ENCODE peak calls at places on chromosomes 6 and 20, in seven cellular contexts. K, W, N, Y, R, O and E are unnamed samples.

GRCh38 chr6:122020588-122021271 is 378.7 kb upstream of the HSF2 start:
- DNase-seq in K (no peak), W (no peak), N (no peak), Y (no peak), R (no peak), O (no peak), E (no peak)

GRCh38 chr20:43715044-43715443 is 11.8 kb downstream of the GTSF1L start:
- DNase-seq in K (no peak), W (no peak), N (no peak), Y (no peak), R (no peak), O (no peak), E (no peak)

GRCh38 chr6:53718597-53719460 is 53.3 kb upstream of the KLHL31 start:
- DNase-seq in K (peak), W (peak), N (peak), Y (peak), R (peak), O (no peak), E (peak)

GRCh38 chr6:158213925-158214674 is 46.0 kb downstream of the GTF2H5 start:
- DNase-seq in K (peak), W (peak), N (peak), Y (peak), R (peak), O (no peak), E (peak)

GRCh38 chr6:95489185-95489863 is 88.0 kb upstream of the MANEA start:
- DNase-seq in K (no peak), W (no peak), N (no peak), Y (no peak), R (no peak), O (no peak), E (no peak)

GRCh38 chr20:1392693-1393506 is at the start of gene FKBP1A:
- DNase-seq in K (peak), W (peak), N (peak), Y (peak), R (peak), O (no peak), E (peak)

GRCh38 chr6:26556263-26557070 is 18.3 kb downstream of the HMGN4 start:
- DNase-seq in K (peak), W (peak), N (peak), Y (no peak), R (peak), O (no peak), E (no peak)

GRCh38 chr6:85186546-85187170 is 263.2 kb upstream of the NT5E start:
- DNase-seq in K (no peak), W (no peak), N (peak), Y (no peak), R (no peak), O (no peak), E (no peak)

GRCh38 chr20:53260168-53260567 is 288.0 kb downstream of the TSHZ2 start:
- DNase-seq in K (no peak), W (no peak), N (no peak), Y (no peak), R (no peak), O (no peak), E (no peak)

GRCh38 chr6:109239918-109240321 is 142.3 kb downstream of the CD164 start:
- DNase-seq in K (no peak), W (no peak), N (no peak), Y (no peak), R (no peak), O (no peak), E (no peak)

GRCh38 chr20:10955166-10955565 is 281.4 kb upstream of the JAG1 start:
- DNase-seq in K (no peak), W (no peak), N (peak), Y (no peak), R (no peak), O (no peak), E (no peak)

GRCh38 chr20:40195742-40196141 is 493.3 kb downstream of the MAFB start:
- DNase-seq in K (no peak), W (no peak), N (no peak), Y (no peak), R (no peak), O (no peak), E (no peak)

GRCh38 chr6:100620085-100620484 is 155.4 kb upstream of the SIM1 start:
- DNase-seq in K (no peak), W (no peak), N (peak), Y (no peak), R (peak), O (no peak), E (no peak)

GRCh38 chr6:77313595-77313994 is 149.7 kb downstream of the HTR1B start:
- DNase-seq in K (no peak), W (no peak), N (no peak), Y (no peak), R (no peak), O (no peak), E (no peak)

GRCh38 chr6:143232849-143233248 is 172.2 kb downstream of the AIG1 start:
- DNase-seq in K (no peak), W (peak), N (no peak), Y (peak), R (no peak), O (no peak), E (peak)

GRCh38 chr6:138555294-138555988 is 56.1 kb upstream of the NHSL1 start:
- DNase-seq in K (peak), W (no peak), N (peak), Y (peak), R (peak), O (no peak), E (no peak)

GRCh38 chr6:39231386-39231785 is 2.1 kb upstream of the KCNK5 start:
- DNase-seq in K (no peak), W (no peak), N (no peak), Y (no peak), R (no peak), O (no peak), E (no peak)

GRCh38 chr20:11229772-11230171 is 556.0 kb upstream of the JAG1 start:
- DNase-seq in K (peak), W (no peak), N (peak), Y (peak), R (peak), O (no peak), E (peak)

GRCh38 chr6:70257874-70258273 is 45.0 kb downstream of the COL9A1 start:
- DNase-seq in K (no peak), W (no peak), N (no peak), Y (no peak), R (no peak), O (no peak), E (no peak)

GRCh38 chr20:10812738-10813327 is 139.0 kb upstream of the JAG1 start:
- DNase-seq in K (no peak), W (no peak), N (no peak), Y (no peak), R (no peak), O (no peak), E (no peak)

GRCh38 chr6:91669154-91669903 is 1082.5 kb upstream of the MAP3K7 start:
- DNase-seq in K (no peak), W (no peak), N (peak), Y (no peak), R (no peak), O (no peak), E (no peak)

GRCh38 chr6:43052842-43053544 is 658 bp downstream of the CUL7 start:
- DNase-seq in K (no peak), W (peak), N (peak), Y (no peak), R (no peak), O (no peak), E (peak)

GRCh38 chr6:53496797-53497196 is 48.1 kb downstream of the GCLC start:
- DNase-seq in K (peak), W (no peak), N (peak), Y (no peak), R (peak), O (no peak), E (peak)

GRCh38 chr6:35707714-35708407 is 19.1 kb upstream of the FKBP5 start:
- DNase-seq in K (no peak), W (no peak), N (no peak), Y (no peak), R (no peak), O (no peak), E (no peak)

GRCh38 chr6:151005126-151005525 is 139.6 kb downstream of the MTHFD1L start:
- DNase-seq in K (no peak), W (no peak), N (no peak), Y (no peak), R (no peak), O (no peak), E (no peak)

GRCh38 chr6:136889271-136890193 is 32.6 kb upstream of the SLC35D3 start:
- DNase-seq in K (no peak), W (peak), N (no peak), Y (no peak), R (no peak), O (no peak), E (no peak)

DNA sequence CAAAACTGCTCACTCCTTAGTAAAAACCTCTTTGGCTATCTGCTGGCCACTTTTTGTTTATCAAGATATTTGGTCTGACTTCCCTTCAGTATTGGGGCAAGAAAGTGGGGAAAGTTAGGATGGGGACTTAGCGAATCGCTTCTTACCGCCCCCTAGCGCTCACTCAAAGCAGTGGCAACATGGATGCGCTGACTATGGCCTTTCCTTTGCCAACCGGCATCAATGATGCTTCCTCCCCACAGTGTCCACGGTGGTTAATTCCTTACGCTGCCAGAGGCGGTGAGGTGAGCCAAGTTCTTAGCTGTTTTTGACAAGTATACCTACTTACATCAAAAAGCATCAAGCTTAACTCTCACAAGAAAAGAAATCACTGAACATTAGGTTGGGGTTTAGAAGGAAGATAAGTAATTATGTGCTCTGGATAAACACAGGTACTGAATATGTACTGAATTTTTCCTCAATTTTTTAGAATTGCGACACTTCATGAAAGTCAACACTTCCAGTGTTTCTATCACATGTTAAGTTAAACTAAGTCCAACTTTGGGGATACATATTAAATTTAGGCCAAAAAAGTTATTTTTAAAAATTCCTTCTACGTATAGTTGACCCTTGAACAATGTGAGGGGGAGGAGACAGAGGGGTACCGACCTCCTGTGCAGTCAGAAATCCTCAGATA is 86.7 kb downstream of the GMDS start:
- DNase-seq in K (no peak), W (no peak), N (peak), Y (no peak), R (no peak), O (no peak), E (peak)
- TF ChIP-seq CTCF in K (no peak), W (no peak), N (peak), Y (no peak), R (peak), O (no peak), E (peak)

DNA sequence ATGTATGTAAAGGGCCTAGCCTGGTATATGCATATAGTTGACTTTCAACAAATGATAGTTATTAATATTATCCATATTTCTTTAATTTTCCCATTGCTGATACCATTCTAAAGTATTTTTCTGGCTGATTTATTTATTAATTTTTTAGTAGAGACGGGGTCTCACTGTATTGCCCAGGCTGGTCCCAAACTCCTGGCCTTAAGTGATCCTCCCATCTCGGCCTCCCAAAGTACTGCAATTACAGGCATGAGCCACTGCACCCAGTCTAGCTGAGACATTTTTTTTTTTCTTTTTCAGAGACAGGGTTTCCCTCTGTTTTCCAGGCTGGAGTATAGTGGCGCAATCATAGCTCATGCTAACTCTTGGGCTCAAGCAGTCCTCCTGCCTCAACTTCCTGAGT is 29.8 kb upstream of the MROH8 start:
- DNase-seq in K (no peak), W (no peak), N (no peak), Y (no peak), R (no peak), O (no peak), E (no peak)
- TF ChIP-seq CTCF in K (no peak), W (no peak), N (no peak), Y (no peak), R (no peak), O (no peak), E (no peak)

GRCh38 chr6:81753709-81754678 is 1.5 kb upstream of the TENT5A start:
- DNase-seq in K (no peak), W (peak), N (peak), Y (peak), R (peak), O (peak), E (peak)
- TF ChIP-seq CTCF in K (peak), W (peak), N (peak), Y (peak), R (peak), O (no peak), E (peak)

DNA sequence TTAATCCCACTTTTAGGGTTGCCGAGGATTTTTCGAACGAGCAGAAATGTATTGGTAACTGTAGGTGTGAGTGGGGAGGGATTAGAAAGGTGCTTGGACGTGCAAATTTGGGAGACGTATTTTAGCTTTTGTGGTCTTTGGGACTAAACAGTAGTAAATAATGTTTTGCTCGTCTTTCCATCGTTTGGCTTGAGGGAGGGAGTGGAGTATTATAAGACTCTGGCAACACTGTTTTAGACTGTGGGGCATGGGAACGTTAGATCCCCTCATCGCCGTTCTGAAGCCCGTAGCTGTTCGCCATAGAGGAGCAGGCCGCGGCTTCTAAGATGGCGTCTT is 2.8 kb downstream of the BRD2 start:
- DNase-seq in K (no peak), W (no peak), N (no peak), Y (no peak), R (no peak), O (no peak), E (no peak)
- TF ChIP-seq CTCF in K (no peak), W (no peak), N (no peak), Y (no peak), R (no peak), O (no peak), E (no peak)

GRCh38 chr6:96760153-96760687 is 77.1 kb downstream of the GPR63 start:
- DNase-seq in K (no peak), W (no peak), N (no peak), Y (no peak), R (no peak), O (no peak), E (no peak)
- TF ChIP-seq CTCF in K (no peak), W (no peak), N (no peak), Y (no peak), R (no peak), O (no peak), E (no peak)